ENCODE peak calls at places on chromosomes 2 and 18, in four cellular contexts. Z, X, F and Q are unnamed samples.

GRCh38 chr2:231563378-231563961 is 29.2 kb upstream of the TEX44 start:
- DNase-seq in X (peak; percentile 34), Z (peak; percentile 82), F (peak; percentile 64), Q (peak; percentile 78)

GRCh38 chr2:21256006-21256405 is 132.2 kb downstream of the TDRD15 start:
- DNase-seq in X (no peak), F (no peak), Z (no peak), Q (peak; percentile 63)

GRCh38 chr2:129747500-129748125 is 231.9 kb upstream of the RAB6C start:
- DNase-seq in X (no peak), Z (no peak), F (no peak), Q (no peak)

GRCh38 chr18:9771977-9772660 is 64.0 kb downstream of the RAB31 start:
- DNase-seq in F (no peak), X (no peak), Z (no peak), Q (no peak)

GRCh38 chr2:109211324-109211723 is 82.3 kb downstream of the SH3RF3 start:
- DNase-seq in F (no peak), X (no peak), Z (no peak), Q (no peak)

GRCh38 chr2:241315879-241316700 is at the start of gene SEPTIN2:
- DNase-seq in F (peak; percentile 36), X (peak; percentile 53), Z (no peak), Q (peak; percentile 82)

GRCh38 chr2:219514196-219514761 is at the start of gene ASIC4:
- DNase-seq in F (no peak), Z (no peak), X (no peak), Q (peak; percentile 94)

GRCh38 chr2:206176128-206176527 is 16.4 kb downstream of the EEF1B2 start:
- DNase-seq in F (no peak), Z (no peak), X (no peak), Q (no peak)

GRCh38 chr2:236208281-236208900 is 40.2 kb upstream of the GBX2 start:
- DNase-seq in F (no peak), X (no peak), Z (no peak), Q (no peak)

GRCh38 chr2:203918264-203918663 is 18.3 kb upstream of the ICOS start:
- DNase-seq in F (no peak), Z (no peak), X (no peak), Q (no peak)

GRCh38 chr2:237118731-237119130 is 33.0 kb downstream of the COPS8 start:
- DNase-seq in Z (no peak), X (no peak), F (no peak), Q (no peak)

GRCh38 chr18:73638709-73639108 is 508.9 kb downstream of the FBXO15 start:
- DNase-seq in F (no peak), X (no peak), Z (no peak), Q (no peak)

GRCh38 chr18:10973579-10974260 is 175.6 kb downstream of the PIEZO2 start:
- DNase-seq in Z (no peak), F (peak; percentile 5), X (no peak), Q (no peak)

GRCh38 chr2:17336458-17336857 is 181.8 kb downstream of the RAD51AP2 start:
- DNase-seq in F (no peak), X (no peak), Z (no peak), Q (no peak)

GRCh38 chr18:50780144-50780543 is 39.7 kb downstream of the MRO start:
- DNase-seq in F (no peak), Z (no peak), X (no peak), Q (no peak)

GRCh38 chr2:23423873-23424680 is 39.1 kb downstream of the KLHL29 start:
- DNase-seq in F (no peak), Z (no peak), X (no peak), Q (no peak)

GRCh38 chr18:58891753-58892152 is 27.1 kb downstream of the ZNF532 start:
- DNase-seq in X (no peak), Z (no peak), F (no peak), Q (no peak)

GRCh38 chr2:46072146-46072820 is 224.9 kb upstream of the EPAS1 start:
- DNase-seq in Z (no peak), F (no peak), X (no peak), Q (no peak)

GRCh38 chr2:127200962-127201361 is 19.1 kb downstream of the CYP27C1 start:
- DNase-seq in F (no peak), X (no peak), Z (no peak), Q (no peak)

GRCh38 chr18:35005963-35006577 is 35.1 kb upstream of the MAPRE2 start:
- DNase-seq in X (peak; percentile 60), F (peak; percentile 42), Z (no peak), Q (peak; percentile 80)

GRCh38 chr18:54830260-54830659 is 2.0 kb downstream of the RAB27B start:
- DNase-seq in F (no peak), Z (no peak), X (no peak), Q (no peak)

GRCh38 chr18:49565656-49566055 is 3.8 kb downstream of the LIPG start:
- DNase-seq in F (no peak), Z (no peak), X (no peak), Q (no peak)

GRCh38 chr2:107809835-107810234 is 16.9 kb upstream of the RGPD4 start:
- DNase-seq in Z (no peak), F (no peak), X (no peak), Q (no peak)
- TF ChIP-seq NR3C1 in Z (no peak), F (no peak), X (no peak), Q (no peak)

GRCh38 chr2:41409328-41409727 is 638.5 kb upstream of the PKDCC start:
- DNase-seq in F (no peak), Z (no peak), X (no peak), Q (no peak)
- TF ChIP-seq NR3C1 in F (no peak), Z (no peak), X (no peak), Q (no peak)

GRCh38 chr2:8714283-8714682 is 32.4 kb downstream of the ID2 start:
- DNase-seq in F (no peak), Z (no peak), X (no peak), Q (no peak)
- TF ChIP-seq NR3C1 in F (no peak), Z (no peak), X (no peak), Q (no peak)

GRCh38 chr2:102782187-102782586 is 20.4 kb downstream of the TMEM182 start:
- DNase-seq in F (no peak), Z (no peak), X (no peak), Q (no peak)
- TF ChIP-seq NR3C1 in F (no peak), Z (no peak), X (no peak), Q (no peak)

DNA sequence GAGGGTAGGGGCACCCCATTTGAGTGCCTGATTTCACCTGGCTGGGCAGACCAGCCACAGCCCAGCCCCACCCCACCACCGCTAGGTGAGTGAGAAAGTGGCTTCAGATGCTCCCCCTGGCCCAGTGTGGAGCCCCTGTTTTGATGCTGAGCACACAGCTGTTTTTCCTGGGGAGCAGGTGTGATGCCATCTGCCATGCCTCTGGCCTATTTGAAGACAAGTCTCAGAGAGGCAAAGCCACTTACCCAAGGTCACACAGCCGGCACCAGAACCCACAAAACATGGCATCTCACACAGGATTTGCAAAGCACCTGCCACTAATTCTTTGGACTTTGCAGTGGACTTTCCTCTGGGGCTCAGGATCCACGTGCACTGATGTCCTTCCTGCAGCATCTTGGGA is 131.3 kb downstream of the INHBB start:
- DNase-seq in X (no peak), Z (no peak), F (no peak), Q (no peak)
- TF ChIP-seq NR3C1 in X (no peak), Z (no peak), F (no peak), Q (no peak)

GRCh38 chr2:100819365-100820345 is at the start of gene NPAS2:
- DNase-seq in Z (peak; percentile 30), X (peak; percentile 35), F (peak; percentile 47), Q (no peak)
- TF ChIP-seq NR3C1 in Z (no peak), X (no peak), F (no peak), Q (no peak)

GRCh38 chr18:36760598-36760997 is 68.2 kb downstream of the TPGS2 start:
- DNase-seq in X (no peak), F (no peak), Z (no peak), Q (no peak)

GRCh38 chr18:36759167-36759776 is 69.5 kb downstream of the TPGS2 start:
- DNase-seq in F (no peak), X (no peak), Z (no peak), Q (no peak)

GRCh38 chr18:36758623-36759022 is 70.2 kb downstream of the TPGS2 start:
- DNase-seq in X (no peak), F (no peak), Z (no peak), Q (no peak)

GRCh38 chr18:36761186-36761698 is 67.6 kb downstream of the TPGS2 start:
- DNase-seq in Z (peak; percentile 26), F (no peak), X (peak; percentile 7), Q (peak; percentile 28)

DNA sequence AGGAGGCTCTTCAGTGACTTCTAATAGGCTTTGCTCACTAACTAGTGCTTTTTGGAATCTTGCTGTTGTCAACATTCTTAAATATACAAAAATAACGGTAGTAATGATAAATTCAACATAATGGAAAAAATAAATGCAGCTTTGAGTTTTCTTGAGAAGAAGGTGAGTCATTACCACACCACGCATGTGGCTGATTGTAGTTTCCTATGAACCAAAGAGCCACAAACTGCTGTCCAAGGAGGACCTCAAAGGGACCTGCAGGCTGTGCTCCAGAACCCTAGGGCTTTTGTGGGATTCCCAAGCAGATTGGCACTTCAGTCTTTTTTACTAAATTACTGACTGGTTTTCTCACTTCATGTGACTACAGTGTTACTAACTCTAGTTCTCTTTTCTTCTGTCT is 66.7 kb downstream of the TPGS2 start:
- DNase-seq in X (no peak), F (no peak), Z (no peak), Q (no peak)
- TF ChIP-seq NR3C1 in X (no peak), F (no peak), Z (no peak), Q (no peak)

GRCh38 chr18:39802648-39803229 is 2152.3 kb upstream of the PIK3C3 start:
- DNase-seq in Z (no peak), X (no peak), F (no peak), Q (no peak)

GRCh38 chr18:39801010-39801409 is 2154.0 kb upstream of the PIK3C3 start:
- DNase-seq in X (no peak), Z (no peak), F (no peak), Q (no peak)

GRCh38 chr18:39801848-39802247 is 2153.2 kb upstream of the PIK3C3 start:
- DNase-seq in Z (no peak), F (no peak), X (no peak), Q (no peak)

GRCh38 chr18:39805218-39805617 is 2149.8 kb upstream of the PIK3C3 start:
- DNase-seq in X (no peak), Z (no peak), F (no peak), Q (no peak)

DNA sequence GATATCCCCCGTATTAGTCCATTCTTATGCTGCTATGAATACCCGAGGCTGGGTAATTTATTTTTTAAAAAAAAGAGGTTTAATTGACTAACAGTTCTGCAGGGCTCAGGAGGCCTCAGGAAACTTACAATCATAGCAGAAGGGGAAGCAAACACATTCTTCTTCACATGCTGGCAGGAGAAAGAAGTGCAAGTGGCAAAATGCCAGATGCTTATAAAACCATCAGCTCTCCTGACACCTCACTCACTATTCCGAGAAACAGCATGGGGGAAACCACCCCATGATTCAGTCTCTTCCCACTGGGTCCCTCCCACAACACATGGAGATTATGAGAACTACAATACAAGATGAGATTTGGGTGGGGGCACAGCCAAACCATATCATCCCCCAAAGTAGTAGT is 2148.5 kb upstream of the PIK3C3 start:
- DNase-seq in Z (no peak), X (peak; percentile 28), F (no peak), Q (no peak)
- TF ChIP-seq NR3C1 in Z (no peak), X (no peak), F (no peak), Q (no peak)